ENCODE peak calls at places on chromosomes 4 and X, in six cellular contexts. One of them, this sample, is unnamed.
A peak's percentile ranks its signal among the peaks of the same experiment; 100 is the strongest.

GRCh38 chrX:318068-318738 is 393 bp downstream of the GTPBP6 start:
- DNase-seq in mucosa of descending colon: peak; percentile 97
- DNase-seq in PC-3: peak; percentile 96
- DNase-seq in AG09309: peak; percentile 92
- DNase-seq in right atrium auricular region: peak; percentile 99
- DNase-seq in astrocyte of the spinal cord: peak; percentile 99
- DNase-seq in this sample: peak; percentile 98

GRCh38 chr4:26261400-26261799 is 59.4 kb upstream of the RBPJ start:
- DNase-seq in mucosa of descending colon: no peak
- DNase-seq in PC-3: no peak
- DNase-seq in AG09309: no peak
- DNase-seq in right atrium auricular region: no peak
- DNase-seq in astrocyte of the spinal cord: no peak
- DNase-seq in this sample: no peak

GRCh38 chr4:176844448-176844847 is 51.7 kb upstream of the VEGFC start:
- DNase-seq in mucosa of descending colon: no peak
- DNase-seq in PC-3: no peak
- DNase-seq in AG09309: no peak
- DNase-seq in right atrium auricular region: no peak
- DNase-seq in astrocyte of the spinal cord: peak; percentile 23
- DNase-seq in this sample: no peak

GRCh38 chr4:151534195-151534594 is 125.2 kb downstream of the FHIP1A start:
- DNase-seq in mucosa of descending colon: no peak
- DNase-seq in PC-3: no peak
- DNase-seq in AG09309: no peak
- DNase-seq in right atrium auricular region: no peak
- DNase-seq in astrocyte of the spinal cord: no peak
- DNase-seq in this sample: no peak

GRCh38 chrX:18951032-18951431 is 32.9 kb downstream of the PHKA2 start:
- DNase-seq in mucosa of descending colon: no peak
- DNase-seq in PC-3: no peak
- DNase-seq in AG09309: no peak
- DNase-seq in right atrium auricular region: peak; percentile 40
- DNase-seq in astrocyte of the spinal cord: no peak
- DNase-seq in this sample: no peak

GRCh38 chrX:133999013-133999705 is 13.8 kb upstream of the GPC3 start:
- DNase-seq in mucosa of descending colon: no peak
- DNase-seq in PC-3: no peak
- DNase-seq in AG09309: no peak
- DNase-seq in right atrium auricular region: no peak
- DNase-seq in astrocyte of the spinal cord: no peak
- DNase-seq in this sample: no peak

GRCh38 chr4:1260418-1261106 is 11.6 kb upstream of the CTBP1 start:
- DNase-seq in mucosa of descending colon: no peak
- DNase-seq in PC-3: no peak
- DNase-seq in AG09309: no peak
- DNase-seq in right atrium auricular region: no peak
- DNase-seq in astrocyte of the spinal cord: no peak
- DNase-seq in this sample: no peak

GRCh38 chrX:111244238-111244750 is 26.0 kb downstream of the CAPN6 start:
- DNase-seq in mucosa of descending colon: no peak
- DNase-seq in PC-3: peak; percentile 10
- DNase-seq in AG09309: no peak
- DNase-seq in right atrium auricular region: no peak
- DNase-seq in astrocyte of the spinal cord: peak; percentile 14
- DNase-seq in this sample: peak; percentile 8

GRCh38 chrX:123504630-123505270 is 228.1 kb downstream of the THOC2 start:
- DNase-seq in mucosa of descending colon: no peak
- DNase-seq in PC-3: no peak
- DNase-seq in AG09309: no peak
- DNase-seq in right atrium auricular region: no peak
- DNase-seq in astrocyte of the spinal cord: no peak
- DNase-seq in this sample: no peak

GRCh38 chr4:78829296-78829695 is 53.1 kb downstream of the BMP2K start:
- DNase-seq in mucosa of descending colon: no peak
- DNase-seq in PC-3: no peak
- DNase-seq in AG09309: no peak
- DNase-seq in right atrium auricular region: no peak
- DNase-seq in astrocyte of the spinal cord: peak; percentile 29
- DNase-seq in this sample: no peak

GRCh38 chrX:154607370-154607769 is 11.7 kb downstream of the CTAG1B start:
- DNase-seq in mucosa of descending colon: no peak
- DNase-seq in PC-3: peak; percentile 81
- DNase-seq in AG09309: no peak
- DNase-seq in right atrium auricular region: no peak
- DNase-seq in astrocyte of the spinal cord: no peak
- DNase-seq in this sample: no peak

GRCh38 chr4:92303621-92304027 is at the start of gene GRID2:
- DNase-seq in mucosa of descending colon: no peak
- DNase-seq in PC-3: peak; percentile 44
- DNase-seq in AG09309: no peak
- DNase-seq in right atrium auricular region: no peak
- DNase-seq in astrocyte of the spinal cord: peak; percentile 28
- DNase-seq in this sample: no peak

GRCh38 chrX:133921764-133922389 is 63.5 kb downstream of the GPC3 start:
- DNase-seq in mucosa of descending colon: peak; percentile 67
- DNase-seq in PC-3: peak; percentile 50
- DNase-seq in AG09309: no peak
- DNase-seq in right atrium auricular region: no peak
- DNase-seq in astrocyte of the spinal cord: no peak
- DNase-seq in this sample: peak; percentile 16

GRCh38 chrX:68917799-68918198 is 89.0 kb downstream of the EFNB1 start:
- DNase-seq in mucosa of descending colon: no peak
- DNase-seq in PC-3: no peak
- DNase-seq in AG09309: no peak
- DNase-seq in right atrium auricular region: no peak
- DNase-seq in astrocyte of the spinal cord: no peak
- DNase-seq in this sample: no peak

GRCh38 chr4:15354790-15355418 is 72.9 kb upstream of the C1QTNF7 start:
- DNase-seq in mucosa of descending colon: no peak
- DNase-seq in PC-3: no peak
- DNase-seq in AG09309: no peak
- DNase-seq in right atrium auricular region: no peak
- DNase-seq in astrocyte of the spinal cord: no peak
- DNase-seq in this sample: no peak

GRCh38 chrX:11470231-11470630 is 177.0 kb downstream of the AMELX start:
- DNase-seq in mucosa of descending colon: no peak
- DNase-seq in PC-3: peak; percentile 90
- DNase-seq in AG09309: peak; percentile 76
- DNase-seq in right atrium auricular region: no peak
- DNase-seq in astrocyte of the spinal cord: peak; percentile 92
- DNase-seq in this sample: peak; percentile 77

GRCh38 chr4:189823611-189824010 is 117.1 kb upstream of the FRG1 start:
- DNase-seq in mucosa of descending colon: no peak
- DNase-seq in PC-3: no peak
- DNase-seq in AG09309: no peak
- DNase-seq in right atrium auricular region: no peak
- DNase-seq in astrocyte of the spinal cord: no peak
- DNase-seq in this sample: no peak

GRCh38 chr4:41963105-41963504 is 18.5 kb upstream of the DCAF4L1 start:
- DNase-seq in mucosa of descending colon: no peak
- DNase-seq in PC-3: peak; percentile 47
- DNase-seq in AG09309: no peak
- DNase-seq in right atrium auricular region: no peak
- DNase-seq in astrocyte of the spinal cord: peak; percentile 30
- DNase-seq in this sample: peak; percentile 21

GRCh38 chrX:102765794-102766193 is 45.3 kb downstream of the GPRASP3 start:
- DNase-seq in mucosa of descending colon: no peak
- DNase-seq in PC-3: peak; percentile 45
- DNase-seq in AG09309: peak; percentile 23
- DNase-seq in right atrium auricular region: no peak
- DNase-seq in astrocyte of the spinal cord: peak; percentile 14
- DNase-seq in this sample: peak; percentile 80

GRCh38 chr4:173189117-173189693 is 20.6 kb downstream of the GALNT7 start:
- DNase-seq in mucosa of descending colon: no peak
- DNase-seq in PC-3: no peak
- DNase-seq in AG09309: no peak
- DNase-seq in right atrium auricular region: no peak
- DNase-seq in astrocyte of the spinal cord: peak; percentile 56
- DNase-seq in this sample: peak; percentile 51

GRCh38 chrX:39859991-39860861 is 237.5 kb downstream of the BCOR start:
- DNase-seq in mucosa of descending colon: peak; percentile 28
- DNase-seq in PC-3: peak; percentile 73
- DNase-seq in AG09309: no peak
- DNase-seq in right atrium auricular region: peak; percentile 61
- DNase-seq in astrocyte of the spinal cord: peak; percentile 67
- DNase-seq in this sample: peak; percentile 36

DNA sequence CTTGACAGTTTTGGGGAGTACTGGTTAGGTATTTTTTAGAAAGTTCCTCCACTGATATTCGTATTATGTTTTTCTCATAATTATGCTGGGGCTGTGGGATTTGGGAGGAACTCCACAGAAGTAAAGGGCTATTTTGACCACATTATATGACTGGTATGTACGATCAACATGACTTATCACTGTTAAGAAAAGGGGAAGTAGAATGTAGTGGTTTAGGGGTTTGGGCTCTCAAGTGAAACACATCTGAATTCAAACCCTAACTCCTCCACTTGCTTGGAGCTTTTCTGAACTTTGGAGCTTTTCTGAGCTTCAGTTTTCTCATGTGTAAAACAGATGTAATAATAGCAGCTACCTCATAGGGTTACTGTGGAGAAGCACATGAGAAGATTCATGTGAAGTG is 96.4 kb upstream of the C1GALT1C1 start:
- DNase-seq in mucosa of descending colon: no peak
- DNase-seq in PC-3: no peak
- DNase-seq in AG09309: no peak
- DNase-seq in right atrium auricular region: no peak
- DNase-seq in astrocyte of the spinal cord: no peak
- DNase-seq in this sample: no peak
- H3K4me3 ChIP-seq in mucosa of descending colon: no peak overlapping the region
- H3K4me3 ChIP-seq in PC-3: no peak overlapping the region
- H3K4me3 ChIP-seq in AG09309: no peak overlapping the region
- H3K4me3 ChIP-seq in right atrium auricular region: no peak overlapping the region
- H3K4me3 ChIP-seq in astrocyte of the spinal cord: no peak overlapping the region
- H3K4me3 ChIP-seq in this sample: no peak overlapping the region

GRCh38 chrX:55007633-55008032 is 7.5 kb downstream of the APEX2 start:
- DNase-seq in mucosa of descending colon: peak; percentile 55
- DNase-seq in PC-3: peak; percentile 86
- DNase-seq in AG09309: peak; percentile 3
- DNase-seq in right atrium auricular region: peak; percentile 64
- DNase-seq in astrocyte of the spinal cord: peak; percentile 55
- DNase-seq in this sample: peak; percentile 58

GRCh38 chrX:55008571-55009358 is 8.6 kb downstream of the APEX2 start:
- DNase-seq in mucosa of descending colon: no peak
- DNase-seq in PC-3: peak; percentile 96
- DNase-seq in AG09309: peak; percentile 14
- DNase-seq in right atrium auricular region: no peak
- DNase-seq in astrocyte of the spinal cord: peak; percentile 3
- DNase-seq in this sample: peak; percentile 24

GRCh38 chrX:55006827-55007621 is 6.9 kb downstream of the APEX2 start:
- DNase-seq in mucosa of descending colon: peak; percentile 30
- DNase-seq in PC-3: peak; percentile 13
- DNase-seq in AG09309: no peak
- DNase-seq in right atrium auricular region: no peak
- DNase-seq in astrocyte of the spinal cord: no peak
- DNase-seq in this sample: no peak

GRCh38 chrX:55014897-55015299 is 14.7 kb downstream of the APEX2 start:
- DNase-seq in mucosa of descending colon: no peak
- DNase-seq in PC-3: no peak
- DNase-seq in AG09309: no peak
- DNase-seq in right atrium auricular region: no peak
- DNase-seq in astrocyte of the spinal cord: no peak
- DNase-seq in this sample: no peak

DNA sequence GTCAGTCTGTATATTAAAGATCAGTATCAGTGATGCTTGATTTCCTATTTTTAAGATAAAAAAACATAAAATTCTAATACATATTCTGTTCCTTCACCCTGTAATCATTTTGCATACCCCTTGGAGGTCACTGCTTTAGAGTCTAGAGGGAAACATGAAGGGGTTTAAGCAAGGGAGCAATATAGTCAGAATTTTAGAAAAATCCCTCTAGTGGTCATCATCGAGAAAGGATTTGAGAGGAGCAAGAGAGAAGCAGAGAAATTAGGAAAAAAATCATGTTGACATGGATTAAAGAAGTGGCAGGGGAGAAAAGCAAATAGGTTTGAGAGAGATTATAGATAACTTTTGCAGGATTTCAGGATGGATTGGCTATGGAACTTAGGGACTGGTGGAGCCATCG is 11.1 kb downstream of the APEX2 start:
- DNase-seq in mucosa of descending colon: no peak
- DNase-seq in PC-3: peak; percentile 42
- DNase-seq in AG09309: no peak
- DNase-seq in right atrium auricular region: no peak
- DNase-seq in astrocyte of the spinal cord: no peak
- DNase-seq in this sample: no peak
- TF ChIP-seq CTCF in mucosa of descending colon: no peak
- TF ChIP-seq CTCF in PC-3: peak; percentile 63
- TF ChIP-seq CTCF in AG09309: peak; percentile 49
- TF ChIP-seq CTCF in right atrium auricular region: peak; percentile 42
- TF ChIP-seq CTCF in astrocyte of the spinal cord: peak; percentile 38
- TF ChIP-seq CTCF in this sample: peak; percentile 32

GRCh38 chr4:71186566-71187398 is 152.0 kb upstream of the SLC4A4 start:
- DNase-seq in mucosa of descending colon: peak; percentile 85
- DNase-seq in PC-3: peak; percentile 52
- DNase-seq in AG09309: no peak
- DNase-seq in right atrium auricular region: no peak
- DNase-seq in astrocyte of the spinal cord: peak; percentile 61
- DNase-seq in this sample: peak; percentile 69

GRCh38 chr4:71189471-71189870 is 149.3 kb upstream of the SLC4A4 start:
- DNase-seq in mucosa of descending colon: no peak
- DNase-seq in PC-3: peak; percentile 79
- DNase-seq in AG09309: no peak
- DNase-seq in right atrium auricular region: no peak
- DNase-seq in astrocyte of the spinal cord: peak; percentile 72
- DNase-seq in this sample: peak; percentile 57

GRCh38 chr4:71187399-71188196 is 151.2 kb upstream of the SLC4A4 start:
- DNase-seq in mucosa of descending colon: peak; percentile 68
- DNase-seq in PC-3: peak; percentile 68
- DNase-seq in AG09309: peak; percentile 11
- DNase-seq in right atrium auricular region: peak; percentile 63
- DNase-seq in astrocyte of the spinal cord: peak; percentile 62
- DNase-seq in this sample: peak; percentile 62

GRCh38 chr4:71188197-71188625 is 150.6 kb upstream of the SLC4A4 start:
- DNase-seq in mucosa of descending colon: no peak
- DNase-seq in PC-3: no peak
- DNase-seq in AG09309: no peak
- DNase-seq in right atrium auricular region: no peak
- DNase-seq in astrocyte of the spinal cord: peak; percentile 38
- DNase-seq in this sample: no peak

GRCh38 chr4:71188951-71189350 is 149.9 kb upstream of the SLC4A4 start:
- DNase-seq in mucosa of descending colon: no peak
- DNase-seq in PC-3: no peak
- DNase-seq in AG09309: no peak
- DNase-seq in right atrium auricular region: no peak
- DNase-seq in astrocyte of the spinal cord: no peak
- DNase-seq in this sample: no peak
- H3K4me3 ChIP-seq in mucosa of descending colon: no peak overlapping the region
- H3K4me3 ChIP-seq in PC-3: peak overlapping the region; percentile 76
- H3K4me3 ChIP-seq in AG09309: no peak overlapping the region
- H3K4me3 ChIP-seq in right atrium auricular region: peak overlapping the region; percentile 54
- H3K4me3 ChIP-seq in astrocyte of the spinal cord: no peak overlapping the region
- H3K4me3 ChIP-seq in this sample: peak overlapping the region; percentile 77

DNA sequence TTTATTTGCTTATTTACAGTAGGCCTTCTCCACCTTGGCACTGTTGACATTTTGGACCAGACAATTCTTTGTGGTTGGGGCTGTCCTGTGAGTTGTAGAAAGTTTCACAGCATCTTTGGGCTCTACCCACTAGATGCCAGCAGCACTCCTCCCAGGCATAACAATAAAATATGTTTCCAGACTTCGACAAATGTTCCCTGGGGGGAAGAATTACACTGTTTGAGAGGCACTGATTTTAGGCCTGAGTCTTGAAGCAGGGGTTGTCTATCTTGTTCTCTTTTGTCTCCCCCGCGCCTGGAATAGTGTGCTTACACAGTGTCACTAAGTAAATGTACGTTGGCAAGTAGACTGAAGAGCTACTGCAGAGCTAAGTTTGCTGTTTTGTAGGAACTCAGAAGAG is 254.4 kb upstream of the BOD1L1 start:
- DNase-seq in mucosa of descending colon: no peak
- DNase-seq in PC-3: no peak
- DNase-seq in AG09309: no peak
- DNase-seq in right atrium auricular region: no peak
- DNase-seq in astrocyte of the spinal cord: no peak
- DNase-seq in this sample: no peak
- TF ChIP-seq CTCF in mucosa of descending colon: no peak
- TF ChIP-seq CTCF in PC-3: no peak
- TF ChIP-seq CTCF in AG09309: peak; percentile 56
- TF ChIP-seq CTCF in right atrium auricular region: peak; percentile 35
- TF ChIP-seq CTCF in astrocyte of the spinal cord: peak; percentile 37
- TF ChIP-seq CTCF in this sample: peak; percentile 46

This sample was measured in AG10803.